ENCODE peak calls at places on chromosomes 3 and 15, in ten cellular contexts. One of them, this sample, is unnamed. For H3K4me1 and H3K36me3, the result is how much of the 10 kb centered on the place peaks cover.

GRCh38 chr3:138434276-138434874 is at the start of gene ESYT3:
- DNase-seq in heart left ventricle: peak
- DNase-seq in esophagus squamous epithelium: no peak
- DNase-seq in GM23338: peak
- DNase-seq in DND-41: no peak
- DNase-seq in endodermal cell: peak
- DNase-seq in psoas muscle: peak
- DNase-seq in GM12878: no peak
- DNase-seq in transverse colon: peak
- DNase-seq in thyroid gland: peak
- DNase-seq in this sample: peak

GRCh38 chr3:127002195-127003174 is 19.6 kb downstream of the PLXNA1 start:
- DNase-seq in GM12878: no peak
- DNase-seq in thyroid gland: peak
- DNase-seq in esophagus squamous epithelium: no peak
- DNase-seq in heart left ventricle: peak
- DNase-seq in GM23338: peak
- DNase-seq in DND-41: no peak
- DNase-seq in transverse colon: peak
- DNase-seq in endodermal cell: peak
- DNase-seq in psoas muscle: peak
- DNase-seq in this sample: peak

GRCh38 chr3:9211155-9211950 is 38.1 kb downstream of the SRGAP3 start:
- DNase-seq in GM23338: no peak
- DNase-seq in endodermal cell: no peak
- DNase-seq in DND-41: no peak
- DNase-seq in GM12878: no peak
- DNase-seq in esophagus squamous epithelium: no peak
- DNase-seq in psoas muscle: no peak
- DNase-seq in transverse colon: no peak
- DNase-seq in heart left ventricle: no peak
- DNase-seq in thyroid gland: no peak
- DNase-seq in this sample: no peak

GRCh38 chr15:48297668-48298067 is 33.6 kb upstream of the DUT start:
- DNase-seq in esophagus squamous epithelium: no peak
- DNase-seq in thyroid gland: no peak
- DNase-seq in DND-41: no peak
- DNase-seq in GM23338: peak
- DNase-seq in transverse colon: no peak
- DNase-seq in psoas muscle: no peak
- DNase-seq in endodermal cell: no peak
- DNase-seq in GM12878: no peak
- DNase-seq in heart left ventricle: no peak
- DNase-seq in this sample: no peak

GRCh38 chr15:43194775-43195174 is 9.6 kb downstream of the CCNDBP1 start:
- DNase-seq in transverse colon: no peak
- DNase-seq in endodermal cell: no peak
- DNase-seq in psoas muscle: no peak
- DNase-seq in esophagus squamous epithelium: no peak
- DNase-seq in GM12878: no peak
- DNase-seq in thyroid gland: no peak
- DNase-seq in DND-41: no peak
- DNase-seq in heart left ventricle: no peak
- DNase-seq in GM23338: no peak
- DNase-seq in this sample: no peak

GRCh38 chr3:39180546-39181346 is 11.6 kb downstream of the XIRP1 start:
- DNase-seq in psoas muscle: peak
- DNase-seq in esophagus squamous epithelium: peak
- DNase-seq in DND-41: peak
- DNase-seq in endodermal cell: peak
- DNase-seq in GM12878: peak
- DNase-seq in transverse colon: peak
- DNase-seq in thyroid gland: peak
- DNase-seq in heart left ventricle: peak
- DNase-seq in GM23338: peak
- DNase-seq in this sample: peak

GRCh38 chr3:194561306-194561974 is 71.8 kb downstream of the TMEM44 start:
- DNase-seq in thyroid gland: no peak
- DNase-seq in GM23338: no peak
- DNase-seq in DND-41: no peak
- DNase-seq in endodermal cell: no peak
- DNase-seq in transverse colon: no peak
- DNase-seq in esophagus squamous epithelium: no peak
- DNase-seq in heart left ventricle: no peak
- DNase-seq in psoas muscle: no peak
- DNase-seq in GM12878: no peak
- DNase-seq in this sample: no peak

GRCh38 chr3:129626744-129627349 is 20.4 kb upstream of the PLXND1 start:
- DNase-seq in GM12878: no peak
- DNase-seq in transverse colon: peak
- DNase-seq in DND-41: no peak
- DNase-seq in heart left ventricle: peak
- DNase-seq in psoas muscle: peak
- DNase-seq in esophagus squamous epithelium: peak
- DNase-seq in thyroid gland: peak
- DNase-seq in endodermal cell: peak
- DNase-seq in GM23338: peak
- DNase-seq in this sample: peak

GRCh38 chr3:13787533-13787932 is 92.3 kb downstream of the WNT7A start:
- DNase-seq in GM23338: no peak
- DNase-seq in transverse colon: no peak
- DNase-seq in DND-41: no peak
- DNase-seq in endodermal cell: no peak
- DNase-seq in psoas muscle: no peak
- DNase-seq in GM12878: no peak
- DNase-seq in thyroid gland: no peak
- DNase-seq in esophagus squamous epithelium: no peak
- DNase-seq in heart left ventricle: no peak
- DNase-seq in this sample: no peak

GRCh38 chr3:23406576-23406975 is 203.4 kb downstream of the UBE2E2 start:
- DNase-seq in GM12878: no peak
- DNase-seq in GM23338: no peak
- DNase-seq in DND-41: no peak
- DNase-seq in thyroid gland: no peak
- DNase-seq in transverse colon: no peak
- DNase-seq in psoas muscle: no peak
- DNase-seq in heart left ventricle: no peak
- DNase-seq in endodermal cell: no peak
- DNase-seq in esophagus squamous epithelium: no peak
- DNase-seq in this sample: no peak

GRCh38 chr3:183455064-183455463 is 26.6 kb upstream of the MCF2L2 start:
- DNase-seq in GM12878: no peak
- DNase-seq in GM23338: no peak
- DNase-seq in transverse colon: no peak
- DNase-seq in thyroid gland: no peak
- DNase-seq in DND-41: no peak
- DNase-seq in esophagus squamous epithelium: no peak
- DNase-seq in psoas muscle: no peak
- DNase-seq in endodermal cell: no peak
- DNase-seq in heart left ventricle: no peak
- DNase-seq in this sample: no peak

DNA sequence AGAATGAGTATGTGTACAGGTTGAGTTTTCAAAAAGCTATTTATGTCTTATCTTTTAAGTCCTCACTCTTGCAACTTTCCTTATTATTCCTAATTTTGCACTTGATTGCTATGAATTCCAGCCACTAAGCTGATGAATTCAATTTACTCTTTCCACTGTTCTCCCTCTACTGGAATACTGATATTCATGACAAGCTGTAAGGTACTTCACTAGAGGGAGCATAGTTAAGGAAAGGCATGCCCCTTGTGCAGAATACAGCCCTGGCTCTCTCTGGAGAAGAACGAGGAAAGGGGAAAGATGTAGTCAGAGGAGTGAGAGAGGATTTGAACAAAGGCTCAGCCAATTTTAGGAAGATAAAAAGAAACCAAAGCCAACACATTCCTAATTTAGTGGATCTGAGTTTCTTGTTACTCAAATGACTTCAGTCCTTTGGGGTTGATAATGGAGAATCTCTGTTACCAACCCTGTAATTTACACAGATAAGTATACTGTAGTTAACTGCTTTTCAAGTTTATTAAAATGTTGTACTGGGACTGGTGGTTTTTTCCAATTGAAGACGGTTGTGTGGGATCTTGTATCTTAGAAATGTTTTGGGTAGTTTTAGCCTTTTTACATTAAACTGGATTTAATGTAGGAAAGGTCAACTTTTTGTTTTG is 4.0 kb downstream of the SCAANT1 start:
- DNase-seq in DND-41: no peak
- DNase-seq in GM23338: peak
- DNase-seq in heart left ventricle: no peak
- DNase-seq in esophagus squamous epithelium: no peak
- DNase-seq in thyroid gland: no peak
- DNase-seq in GM12878: no peak
- DNase-seq in psoas muscle: no peak
- DNase-seq in endodermal cell: no peak
- DNase-seq in transverse colon: no peak
- DNase-seq in this sample: no peak
- TF ChIP-seq CTCF in DND-41: no peak
- TF ChIP-seq CTCF in GM23338: peak
- TF ChIP-seq CTCF in heart left ventricle: no peak
- TF ChIP-seq CTCF in esophagus squamous epithelium: no peak
- TF ChIP-seq CTCF in thyroid gland: no peak
- TF ChIP-seq CTCF in GM12878: no peak
- TF ChIP-seq CTCF in psoas muscle: no peak
- TF ChIP-seq CTCF in endodermal cell: peak
- TF ChIP-seq CTCF in transverse colon: no peak
- TF ChIP-seq CTCF in this sample: peak

DNA sequence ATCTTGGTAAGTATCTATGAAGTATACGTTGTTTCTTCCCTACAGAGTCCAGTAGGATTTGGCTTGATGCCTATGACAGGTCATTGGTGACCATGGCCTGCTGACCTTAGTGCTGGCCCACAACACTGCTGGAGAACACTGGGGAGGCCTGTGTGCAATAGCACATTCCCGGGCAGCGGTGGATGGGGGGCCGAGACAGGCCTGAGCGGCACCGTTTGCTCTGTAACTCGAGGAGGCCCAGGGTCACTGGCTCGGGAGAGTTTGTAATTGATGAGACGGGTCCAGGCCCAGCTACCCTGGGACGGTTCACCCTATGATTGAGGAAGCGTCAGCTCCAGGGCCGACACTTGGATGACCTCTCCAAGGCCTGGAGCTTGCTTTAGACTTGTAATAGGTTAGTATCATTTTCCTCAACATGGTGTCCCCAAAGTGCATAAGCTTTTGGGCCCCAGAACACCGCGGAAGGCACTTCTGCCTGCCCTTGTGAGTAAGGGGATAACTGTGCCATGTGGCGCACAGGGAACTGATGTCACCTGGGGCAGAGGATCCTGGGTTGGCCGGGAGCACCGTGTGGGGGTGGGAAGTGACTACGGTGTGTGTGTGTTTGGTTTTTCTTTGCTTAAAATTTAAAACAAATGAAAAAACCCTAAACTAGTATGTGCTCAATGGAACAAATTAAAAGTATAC is 12.0 kb downstream of the TRPM1 start:
- DNase-seq in esophagus squamous epithelium: no peak
- DNase-seq in endodermal cell: no peak
- DNase-seq in heart left ventricle: no peak
- DNase-seq in DND-41: no peak
- DNase-seq in GM23338: no peak
- DNase-seq in GM12878: no peak
- DNase-seq in psoas muscle: no peak
- DNase-seq in transverse colon: no peak
- DNase-seq in thyroid gland: no peak
- DNase-seq in this sample: no peak
- H3K4me1 ChIP-seq in esophagus squamous epithelium: under half
- H3K4me1 ChIP-seq in endodermal cell: under half
- H3K4me1 ChIP-seq in heart left ventricle: under half
- H3K4me1 ChIP-seq in DND-41: under half
- H3K4me1 ChIP-seq in GM23338: under half
- H3K4me1 ChIP-seq in GM12878: under half
- H3K4me1 ChIP-seq in psoas muscle: under half
- H3K4me1 ChIP-seq in transverse colon: under half
- H3K4me1 ChIP-seq in thyroid gland: under half
- H3K4me1 ChIP-seq in this sample: under half

GRCh38 chr15:79366691-79367090 is 55.8 kb downstream of the TMED3 start:
- DNase-seq in heart left ventricle: no peak
- DNase-seq in transverse colon: no peak
- DNase-seq in thyroid gland: no peak
- DNase-seq in psoas muscle: no peak
- DNase-seq in GM12878: no peak
- DNase-seq in GM23338: no peak
- DNase-seq in DND-41: no peak
- DNase-seq in endodermal cell: no peak
- DNase-seq in esophagus squamous epithelium: no peak
- DNase-seq in this sample: no peak

GRCh38 chr15:79365765-79366164 is 54.9 kb downstream of the TMED3 start:
- DNase-seq in psoas muscle: no peak
- DNase-seq in heart left ventricle: no peak
- DNase-seq in endodermal cell: no peak
- DNase-seq in transverse colon: no peak
- DNase-seq in GM23338: no peak
- DNase-seq in esophagus squamous epithelium: no peak
- DNase-seq in thyroid gland: no peak
- DNase-seq in DND-41: no peak
- DNase-seq in GM12878: no peak
- DNase-seq in this sample: peak

DNA sequence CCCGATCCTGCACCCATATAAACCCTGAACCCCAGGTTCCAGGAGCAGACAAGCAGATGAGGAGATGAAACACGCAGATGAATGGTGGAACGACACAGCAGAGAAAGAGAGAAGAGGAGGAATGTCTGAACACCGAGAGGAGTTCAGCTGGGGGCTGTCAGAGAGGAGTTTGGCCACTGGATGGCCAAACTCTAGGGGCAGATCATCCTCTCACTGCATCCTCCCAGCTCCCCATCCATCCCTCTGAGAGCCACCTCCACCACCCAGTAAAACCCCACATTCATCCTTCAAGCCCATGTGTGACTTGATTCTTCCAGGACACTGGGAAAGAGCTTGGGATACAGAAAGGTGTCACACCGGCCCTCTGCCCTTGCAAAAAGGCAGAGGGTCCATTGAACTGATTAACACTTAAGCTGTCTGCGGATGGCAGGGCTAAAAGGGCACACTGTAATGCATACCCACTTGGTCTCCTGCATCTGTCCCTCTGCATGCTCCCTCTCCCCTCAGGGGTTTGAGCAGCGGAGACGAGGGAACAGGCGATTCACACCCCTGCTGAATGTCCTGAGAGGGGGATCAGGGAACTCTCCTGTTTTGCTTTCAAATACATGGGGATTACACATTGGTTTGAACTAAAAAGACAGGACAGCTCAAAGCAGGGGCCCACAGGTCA is 53.8 kb downstream of the TMED3 start:
- DNase-seq in endodermal cell: peak
- DNase-seq in GM23338: no peak
- DNase-seq in heart left ventricle: no peak
- DNase-seq in esophagus squamous epithelium: no peak
- DNase-seq in thyroid gland: no peak
- DNase-seq in psoas muscle: no peak
- DNase-seq in transverse colon: no peak
- DNase-seq in GM12878: no peak
- DNase-seq in DND-41: no peak
- DNase-seq in this sample: peak
- H3K36me3 ChIP-seq in endodermal cell: under half
- H3K36me3 ChIP-seq in GM23338: under half
- H3K36me3 ChIP-seq in heart left ventricle: under half
- H3K36me3 ChIP-seq in esophagus squamous epithelium: under half
- H3K36me3 ChIP-seq in thyroid gland: under half
- H3K36me3 ChIP-seq in psoas muscle: under half
- H3K36me3 ChIP-seq in transverse colon: under half
- H3K36me3 ChIP-seq in GM12878: under half
- H3K36me3 ChIP-seq in DND-41: under half
- H3K36me3 ChIP-seq in this sample: under half

GRCh38 chr3:123552095-123552714 is 32.6 kb downstream of the HACD2 start:
- DNase-seq in endodermal cell: no peak
- DNase-seq in thyroid gland: no peak
- DNase-seq in GM23338: peak
- DNase-seq in psoas muscle: no peak
- DNase-seq in DND-41: no peak
- DNase-seq in esophagus squamous epithelium: no peak
- DNase-seq in heart left ventricle: no peak
- DNase-seq in GM12878: no peak
- DNase-seq in transverse colon: no peak
- DNase-seq in this sample: no peak
- TF ChIP-seq CTCF in endodermal cell: peak
- TF ChIP-seq CTCF in thyroid gland: peak
- TF ChIP-seq CTCF in GM23338: peak
- TF ChIP-seq CTCF in psoas muscle: peak
- TF ChIP-seq CTCF in DND-41: peak
- TF ChIP-seq CTCF in esophagus squamous epithelium: peak
- TF ChIP-seq CTCF in heart left ventricle: peak
- TF ChIP-seq CTCF in GM12878: peak
- TF ChIP-seq CTCF in transverse colon: peak
- TF ChIP-seq CTCF in this sample: peak

This sample was measured in BE2C.